ENCODE peak calls at places on chromosomes 5 and 9, in four cellular contexts. One of them, this sample, is unnamed.

GRCh38 chr5:66324357-66324756 is 180.3 kb downstream of the SREK1 start:
- DNase-seq in nephron progenitor cell: no peak
- DNase-seq in AG04450: no peak
- DNase-seq in CD8-positive, alpha-beta T cell: no peak
- DNase-seq in this sample: no peak

GRCh38 chr9:126932871-126933321 is 18.3 kb downstream of the RALGPS1 start:
- DNase-seq in nephron progenitor cell: no peak
- DNase-seq in AG04450: no peak
- DNase-seq in CD8-positive, alpha-beta T cell: no peak
- DNase-seq in this sample: peak

GRCh38 chr5:146698651-146699050 is 179.9 kb downstream of the PPP2R2B start:
- DNase-seq in nephron progenitor cell: no peak
- DNase-seq in AG04450: no peak
- DNase-seq in CD8-positive, alpha-beta T cell: no peak
- DNase-seq in this sample: no peak

GRCh38 chr5:122190156-122190555 is 60.8 kb downstream of the ZNF474 start:
- DNase-seq in nephron progenitor cell: no peak
- DNase-seq in AG04450: no peak
- DNase-seq in CD8-positive, alpha-beta T cell: no peak
- DNase-seq in this sample: no peak

GRCh38 chr5:160165137-160166068 is 46.2 kb upstream of the PWWP2A start:
- DNase-seq in nephron progenitor cell: peak
- DNase-seq in AG04450: peak
- DNase-seq in CD8-positive, alpha-beta T cell: no peak
- DNase-seq in this sample: peak

GRCh38 chr9:91408475-91408874 is 15.2 kb downstream of the NFIL3 start:
- DNase-seq in nephron progenitor cell: no peak
- DNase-seq in AG04450: no peak
- DNase-seq in CD8-positive, alpha-beta T cell: no peak
- DNase-seq in this sample: no peak

GRCh38 chr9:131503626-131504465 is 1.1 kb downstream of the POMT1 start:
- DNase-seq in nephron progenitor cell: peak
- DNase-seq in AG04450: no peak
- DNase-seq in CD8-positive, alpha-beta T cell: peak
- DNase-seq in this sample: no peak

GRCh38 chr5:58299266-58299665 is 160.6 kb downstream of the PLK2 start:
- DNase-seq in nephron progenitor cell: no peak
- DNase-seq in AG04450: no peak
- DNase-seq in CD8-positive, alpha-beta T cell: no peak
- DNase-seq in this sample: no peak

GRCh38 chr9:124122813-124123462 is 111.4 kb downstream of the LHX2 start:
- DNase-seq in nephron progenitor cell: no peak
- DNase-seq in AG04450: no peak
- DNase-seq in CD8-positive, alpha-beta T cell: no peak
- DNase-seq in this sample: no peak

GRCh38 chr5:134500699-134501430 is 24.6 kb upstream of the JADE2 start:
- DNase-seq in nephron progenitor cell: no peak
- DNase-seq in AG04450: no peak
- DNase-seq in CD8-positive, alpha-beta T cell: no peak
- DNase-seq in this sample: no peak

GRCh38 chr5:38426986-38427950 is 129.2 kb downstream of the LIFR start:
- DNase-seq in nephron progenitor cell: no peak
- DNase-seq in AG04450: no peak
- DNase-seq in CD8-positive, alpha-beta T cell: no peak
- DNase-seq in this sample: no peak

GRCh38 chr5:173814053-173814452 is 74.1 kb upstream of the CPEB4 start:
- DNase-seq in nephron progenitor cell: no peak
- DNase-seq in AG04450: no peak
- DNase-seq in CD8-positive, alpha-beta T cell: no peak
- DNase-seq in this sample: no peak

GRCh38 chr9:98573749-98574278 is 134.9 kb downstream of the GABBR2 start:
- DNase-seq in nephron progenitor cell: no peak
- DNase-seq in AG04450: no peak
- DNase-seq in CD8-positive, alpha-beta T cell: no peak
- DNase-seq in this sample: no peak

GRCh38 chr5:80245986-80246781 is 9.7 kb downstream of the SERINC5 start:
- DNase-seq in nephron progenitor cell: no peak
- DNase-seq in AG04450: no peak
- DNase-seq in CD8-positive, alpha-beta T cell: no peak
- DNase-seq in this sample: no peak

GRCh38 chr5:26569241-26569928 is 469.0 kb downstream of the CDH9 start:
- DNase-seq in nephron progenitor cell: no peak
- DNase-seq in AG04450: no peak
- DNase-seq in CD8-positive, alpha-beta T cell: no peak
- DNase-seq in this sample: no peak

GRCh38 chr5:79546782-79547428 is 33.0 kb upstream of the HOMER1 start:
- DNase-seq in nephron progenitor cell: no peak
- DNase-seq in AG04450: peak
- DNase-seq in CD8-positive, alpha-beta T cell: no peak
- DNase-seq in this sample: no peak

GRCh38 chr5:57117601-57118000 is 56.3 kb upstream of the GPBP1 start:
- DNase-seq in nephron progenitor cell: no peak
- DNase-seq in AG04450: no peak
- DNase-seq in CD8-positive, alpha-beta T cell: peak
- DNase-seq in this sample: peak

GRCh38 chr5:159184858-159185381 is 24.4 kb downstream of the RNF145 start:
- DNase-seq in nephron progenitor cell: peak
- DNase-seq in AG04450: peak
- DNase-seq in CD8-positive, alpha-beta T cell: no peak
- DNase-seq in this sample: no peak

GRCh38 chr5:82526540-82526939 is 248.4 kb upstream of the RPS23 start:
- DNase-seq in nephron progenitor cell: no peak
- DNase-seq in AG04450: no peak
- DNase-seq in CD8-positive, alpha-beta T cell: no peak
- DNase-seq in this sample: no peak

GRCh38 chr9:81535542-81536241 is 153.7 kb downstream of the TLE1 start:
- DNase-seq in nephron progenitor cell: no peak
- DNase-seq in AG04450: no peak
- DNase-seq in CD8-positive, alpha-beta T cell: no peak
- DNase-seq in this sample: no peak

GRCh38 chr5:41115281-41115680 is 44.1 kb upstream of the MROH2B start:
- DNase-seq in nephron progenitor cell: no peak
- DNase-seq in AG04450: peak
- DNase-seq in CD8-positive, alpha-beta T cell: no peak
- DNase-seq in this sample: no peak

GRCh38 chr5:65808261-65808741 is 86.3 kb downstream of the NLN start:
- DNase-seq in nephron progenitor cell: no peak
- DNase-seq in AG04450: no peak
- DNase-seq in CD8-positive, alpha-beta T cell: no peak
- DNase-seq in this sample: no peak

GRCh38 chr9:130444565-130445221 is at the start of gene ASS1:
- DNase-seq in nephron progenitor cell: peak
- DNase-seq in AG04450: no peak
- DNase-seq in CD8-positive, alpha-beta T cell: peak
- DNase-seq in this sample: no peak

GRCh38 chr5:141869514-141869913 is 8.7 kb downstream of the PCDH1 start:
- DNase-seq in nephron progenitor cell: no peak
- DNase-seq in AG04450: no peak
- DNase-seq in CD8-positive, alpha-beta T cell: no peak
- DNase-seq in this sample: no peak

GRCh38 chr5:72109625-72110024 is 2.4 kb downstream of the MAP1B start:
- DNase-seq in nephron progenitor cell: peak
- DNase-seq in AG04450: no peak
- DNase-seq in CD8-positive, alpha-beta T cell: no peak
- DNase-seq in this sample: no peak
- TF ChIP-seq CTCF in nephron progenitor cell: no peak
- TF ChIP-seq CTCF in AG04450: no peak
- TF ChIP-seq CTCF in CD8-positive, alpha-beta T cell: no peak
- TF ChIP-seq CTCF in this sample: peak

GRCh38 chr9:33453286-33453882 is 6.0 kb upstream of the AQP3 start:
- DNase-seq in nephron progenitor cell: no peak
- DNase-seq in AG04450: no peak
- DNase-seq in CD8-positive, alpha-beta T cell: no peak
- DNase-seq in this sample: no peak

GRCh38 chr9:33453999-33454660 is 6.7 kb upstream of the AQP3 start:
- DNase-seq in nephron progenitor cell: no peak
- DNase-seq in AG04450: no peak
- DNase-seq in CD8-positive, alpha-beta T cell: no peak
- DNase-seq in this sample: no peak

GRCh38 chr9:33450747-33451146 is 3.4 kb upstream of the AQP3 start:
- DNase-seq in nephron progenitor cell: no peak
- DNase-seq in AG04450: no peak
- DNase-seq in CD8-positive, alpha-beta T cell: no peak
- DNase-seq in this sample: no peak

GRCh38 chr9:33455952-33456351 is 8.6 kb upstream of the AQP3 start:
- DNase-seq in nephron progenitor cell: no peak
- DNase-seq in AG04450: no peak
- DNase-seq in CD8-positive, alpha-beta T cell: no peak
- DNase-seq in this sample: no peak

GRCh38 chr9:33452828-33453271 is 5.5 kb upstream of the AQP3 start:
- DNase-seq in nephron progenitor cell: peak
- DNase-seq in AG04450: peak
- DNase-seq in CD8-positive, alpha-beta T cell: peak
- DNase-seq in this sample: peak
- TF ChIP-seq CTCF in nephron progenitor cell: peak
- TF ChIP-seq CTCF in AG04450: peak
- TF ChIP-seq CTCF in CD8-positive, alpha-beta T cell: peak
- TF ChIP-seq CTCF in this sample: peak

GRCh38 chr5:52119768-52120167 is 667.9 kb upstream of the ITGA1 start:
- DNase-seq in nephron progenitor cell: no peak
- DNase-seq in AG04450: no peak
- DNase-seq in CD8-positive, alpha-beta T cell: no peak
- DNase-seq in this sample: no peak
- TF ChIP-seq CTCF in nephron progenitor cell: no peak
- TF ChIP-seq CTCF in AG04450: no peak
- TF ChIP-seq CTCF in CD8-positive, alpha-beta T cell: no peak
- TF ChIP-seq CTCF in this sample: no peak

GRCh38 chr5:148125641-148126040 is 42.7 kb upstream of the SPINK14 start:
- DNase-seq in nephron progenitor cell: no peak
- DNase-seq in AG04450: no peak
- DNase-seq in CD8-positive, alpha-beta T cell: no peak
- DNase-seq in this sample: no peak
- TF ChIP-seq CTCF in nephron progenitor cell: peak
- TF ChIP-seq CTCF in AG04450: peak
- TF ChIP-seq CTCF in CD8-positive, alpha-beta T cell: no peak
- TF ChIP-seq CTCF in this sample: peak

GRCh38 chr5:180352116-180352975 is 790 bp downstream of the GFPT2 start:
- DNase-seq in nephron progenitor cell: peak
- DNase-seq in AG04450: no peak
- DNase-seq in CD8-positive, alpha-beta T cell: no peak
- DNase-seq in this sample: no peak
- TF ChIP-seq CTCF in nephron progenitor cell: no peak
- TF ChIP-seq CTCF in AG04450: no peak
- TF ChIP-seq CTCF in CD8-positive, alpha-beta T cell: no peak
- TF ChIP-seq CTCF in this sample: peak

This sample was measured in osteocyte.